ENCODE peak calls at places on chromosomes 1 and 21, in seven cellular contexts. One of them, this sample, is unnamed.

GRCh38 chr1:206734499-206735142 is 36.0 kb upstream of the IL19 start:
- DNase-seq in IMR-90: peak; percentile 37
- DNase-seq in H9: peak; percentile 70
- DNase-seq in mesendoderm: peak; percentile 54
- DNase-seq in H1: no peak
- DNase-seq in mesenchymal stem cell: peak; percentile 54
- DNase-seq in trophoblast cell: peak; percentile 61
- DNase-seq in this sample: peak; percentile 45

GRCh38 chr1:177927021-177927596 is 42.7 kb downstream of the SEC16B start:
- DNase-seq in mesendoderm: no peak
- DNase-seq in trophoblast cell: peak; percentile 18
- DNase-seq in IMR-90: peak; percentile 97
- DNase-seq in mesenchymal stem cell: peak; percentile 71
- DNase-seq in H1: no peak
- DNase-seq in H9: no peak
- DNase-seq in this sample: no peak

GRCh38 chr1:192936313-192937018 is 122.7 kb downstream of the UCHL5 start:
- DNase-seq in trophoblast cell: peak; percentile 18
- DNase-seq in mesendoderm: no peak
- DNase-seq in H9: no peak
- DNase-seq in mesenchymal stem cell: no peak
- DNase-seq in IMR-90: no peak
- DNase-seq in H1: no peak
- DNase-seq in this sample: no peak

GRCh38 chr1:160954158-160955104 is at the start of gene ITLN2:
- DNase-seq in IMR-90: peak; percentile 14
- DNase-seq in mesendoderm: peak; percentile 90
- DNase-seq in H1: no peak
- DNase-seq in mesenchymal stem cell: peak; percentile 49
- DNase-seq in H9: peak; percentile 86
- DNase-seq in trophoblast cell: peak; percentile 61
- DNase-seq in this sample: peak; percentile 48

GRCh38 chr21:45948576-45949141 is 32.9 kb upstream of the COL6A1 start:
- DNase-seq in mesendoderm: peak; percentile 52
- DNase-seq in H1: no peak
- DNase-seq in IMR-90: no peak
- DNase-seq in mesenchymal stem cell: no peak
- DNase-seq in H9: no peak
- DNase-seq in trophoblast cell: no peak
- DNase-seq in this sample: no peak

GRCh38 chr21:35259452-35259851 is 210.3 kb upstream of the RUNX1 start:
- DNase-seq in H1: no peak
- DNase-seq in IMR-90: no peak
- DNase-seq in trophoblast cell: no peak
- DNase-seq in mesendoderm: peak; percentile 15
- DNase-seq in H9: no peak
- DNase-seq in mesenchymal stem cell: no peak
- DNase-seq in this sample: no peak

GRCh38 chr1:241706967-241707366 is 54.9 kb downstream of the WDR64 start:
- DNase-seq in trophoblast cell: peak; percentile 94
- DNase-seq in H1: no peak
- DNase-seq in IMR-90: no peak
- DNase-seq in mesenchymal stem cell: peak; percentile 6
- DNase-seq in mesendoderm: no peak
- DNase-seq in H9: no peak
- DNase-seq in this sample: no peak

GRCh38 chr1:145884675-145885074 is 991 bp downstream of the ANKRD35 start:
- DNase-seq in trophoblast cell: no peak
- DNase-seq in IMR-90: peak; percentile 65
- DNase-seq in mesenchymal stem cell: no peak
- DNase-seq in mesendoderm: no peak
- DNase-seq in H9: no peak
- DNase-seq in H1: no peak
- DNase-seq in this sample: no peak

GRCh38 chr1:196538473-196538872 is 69.8 kb downstream of the KCNT2 start:
- DNase-seq in mesenchymal stem cell: no peak
- DNase-seq in H9: no peak
- DNase-seq in IMR-90: no peak
- DNase-seq in trophoblast cell: no peak
- DNase-seq in H1: no peak
- DNase-seq in mesendoderm: peak; percentile 65
- DNase-seq in this sample: no peak

GRCh38 chr1:166902279-166902678 is 26.2 kb upstream of the TADA1 start:
- DNase-seq in mesenchymal stem cell: peak; percentile 35
- DNase-seq in mesendoderm: peak; percentile 50
- DNase-seq in H9: no peak
- DNase-seq in trophoblast cell: peak; percentile 41
- DNase-seq in IMR-90: peak; percentile 38
- DNase-seq in H1: no peak
- DNase-seq in this sample: no peak

GRCh38 chr1:59856725-59857338 is 42.1 kb downstream of the HOOK1 start:
- DNase-seq in H9: no peak
- DNase-seq in H1: no peak
- DNase-seq in IMR-90: no peak
- DNase-seq in mesenchymal stem cell: no peak
- DNase-seq in trophoblast cell: no peak
- DNase-seq in mesendoderm: peak; percentile 13
- DNase-seq in this sample: no peak

GRCh38 chr1:168582690-168583325 is 6.4 kb downstream of the XCL1 start:
- DNase-seq in H9: no peak
- DNase-seq in H1: no peak
- DNase-seq in mesendoderm: peak; percentile 26
- DNase-seq in mesenchymal stem cell: no peak
- DNase-seq in IMR-90: peak; percentile 8
- DNase-seq in trophoblast cell: peak; percentile 14
- DNase-seq in this sample: no peak

GRCh38 chr1:101043776-101044175 is 18.2 kb upstream of the DPH5 start:
- DNase-seq in H1: no peak
- DNase-seq in H9: no peak
- DNase-seq in mesendoderm: peak; percentile 34
- DNase-seq in mesenchymal stem cell: peak; percentile 20
- DNase-seq in IMR-90: peak; percentile 70
- DNase-seq in trophoblast cell: no peak
- DNase-seq in this sample: no peak

GRCh38 chr1:224879404-224879803 is 50.1 kb upstream of the DNAH14 start:
- DNase-seq in trophoblast cell: peak; percentile 46
- DNase-seq in mesendoderm: no peak
- DNase-seq in mesenchymal stem cell: peak; percentile 58
- DNase-seq in IMR-90: peak; percentile 28
- DNase-seq in H1: no peak
- DNase-seq in H9: no peak
- DNase-seq in this sample: no peak

GRCh38 chr1:22457836-22458235 is 6.2 kb downstream of the ZBTB40 start:
- DNase-seq in mesenchymal stem cell: no peak
- DNase-seq in trophoblast cell: no peak
- DNase-seq in mesendoderm: no peak
- DNase-seq in IMR-90: no peak
- DNase-seq in H9: no peak
- DNase-seq in H1: no peak
- DNase-seq in this sample: no peak

GRCh38 chr1:89483010-89483756 is 41.4 kb upstream of the LRRC8B start:
- DNase-seq in H1: peak; percentile 3
- DNase-seq in mesendoderm: peak; percentile 83
- DNase-seq in mesenchymal stem cell: peak; percentile 75
- DNase-seq in IMR-90: peak; percentile 81
- DNase-seq in trophoblast cell: peak; percentile 93
- DNase-seq in H9: peak; percentile 56
- DNase-seq in this sample: peak; percentile 71

GRCh38 chr1:67952071-67952470 is 98.4 kb downstream of the DIRAS3 start:
- DNase-seq in mesenchymal stem cell: peak; percentile 22
- DNase-seq in H1: no peak
- DNase-seq in trophoblast cell: no peak
- DNase-seq in mesendoderm: no peak
- DNase-seq in IMR-90: peak; percentile 56
- DNase-seq in H9: no peak
- DNase-seq in this sample: no peak

GRCh38 chr21:28781602-28782274 is 210.9 kb downstream of the LTN1 start:
- DNase-seq in mesenchymal stem cell: peak; percentile 30
- DNase-seq in H9: no peak
- DNase-seq in mesendoderm: no peak
- DNase-seq in IMR-90: peak; percentile 51
- DNase-seq in H1: no peak
- DNase-seq in trophoblast cell: peak; percentile 48
- DNase-seq in this sample: no peak

GRCh38 chr1:164948101-164948500 is 389.1 kb downstream of the PBX1 start:
- DNase-seq in trophoblast cell: no peak
- DNase-seq in mesendoderm: no peak
- DNase-seq in H1: no peak
- DNase-seq in H9: no peak
- DNase-seq in mesenchymal stem cell: no peak
- DNase-seq in IMR-90: no peak
- DNase-seq in this sample: no peak

GRCh38 chr1:33460947-33461629 is 11.4 kb upstream of the ZSCAN20 start:
- DNase-seq in IMR-90: no peak
- DNase-seq in mesenchymal stem cell: no peak
- DNase-seq in trophoblast cell: peak; percentile 12
- DNase-seq in H1: no peak
- DNase-seq in H9: no peak
- DNase-seq in mesendoderm: no peak
- DNase-seq in this sample: no peak

GRCh38 chr1:94101613-94101940 is 19.4 kb downstream of the ABCA4 start:
- DNase-seq in mesenchymal stem cell: no peak
- DNase-seq in trophoblast cell: peak; percentile 98
- DNase-seq in H1: no peak
- DNase-seq in mesendoderm: no peak
- DNase-seq in IMR-90: peak; percentile 11
- DNase-seq in H9: no peak
- DNase-seq in this sample: no peak

GRCh38 chr1:101474039-101474665 is 237.3 kb downstream of the S1PR1 start:
- DNase-seq in trophoblast cell: peak; percentile 18
- DNase-seq in mesenchymal stem cell: peak; percentile 16
- DNase-seq in H9: no peak
- DNase-seq in IMR-90: no peak
- DNase-seq in mesendoderm: peak; percentile 70
- DNase-seq in H1: no peak
- DNase-seq in this sample: peak; percentile 27

GRCh38 chr1:54973205-54973921 is 7.1 kb upstream of the TMEM61 start:
- DNase-seq in trophoblast cell: peak; percentile 56
- DNase-seq in IMR-90: peak; percentile 21
- DNase-seq in H1: no peak
- DNase-seq in mesenchymal stem cell: peak; percentile 46
- DNase-seq in mesendoderm: peak; percentile 75
- DNase-seq in H9: peak; percentile 69
- DNase-seq in this sample: peak; percentile 57

DNA sequence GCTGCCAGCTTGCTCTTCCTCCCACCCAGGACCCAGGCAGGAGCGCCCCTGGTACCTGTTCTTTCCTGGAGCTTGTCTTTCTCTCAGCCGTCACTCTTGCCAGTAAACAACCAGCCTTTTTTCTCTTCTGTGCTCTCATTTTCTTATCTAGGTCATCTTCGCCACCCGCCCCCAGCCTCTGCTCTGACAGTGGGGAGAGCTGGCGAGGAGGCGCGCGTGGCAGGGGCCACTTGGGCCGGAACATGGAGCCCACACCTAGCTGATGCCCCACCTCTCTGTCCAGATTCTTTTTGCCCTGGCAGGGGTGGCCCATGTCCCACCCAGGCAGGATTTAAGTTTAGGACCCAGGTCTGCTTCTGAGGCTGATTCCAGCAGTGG is 32.3 kb downstream of the PROK1 start:
- DNase-seq in trophoblast cell: no peak
- DNase-seq in mesenchymal stem cell: no peak
- DNase-seq in H1: no peak
- DNase-seq in H9: no peak
- DNase-seq in IMR-90: no peak
- DNase-seq in mesendoderm: no peak
- DNase-seq in this sample: no peak
- H2BK120ac ChIP-seq in trophoblast cell: no peak overlapping the region
- H2BK120ac ChIP-seq in mesenchymal stem cell: no peak overlapping the region
- H2BK120ac ChIP-seq in H1: no peak overlapping the region
- H2BK120ac ChIP-seq in H9: no peak overlapping the region
- H2BK120ac ChIP-seq in IMR-90: no peak overlapping the region
- H2BK120ac ChIP-seq in mesendoderm: no peak overlapping the region
- H2BK120ac ChIP-seq in this sample: no peak overlapping the region

GRCh38 chr1:36571106-36571505 is 88.4 kb upstream of the CSF3R start:
- DNase-seq in H1: no peak
- DNase-seq in trophoblast cell: no peak
- DNase-seq in H9: no peak
- DNase-seq in mesendoderm: no peak
- DNase-seq in mesenchymal stem cell: no peak
- DNase-seq in IMR-90: no peak
- DNase-seq in this sample: no peak
- H2AK5ac ChIP-seq in H1: no peak overlapping the region
- H2AK5ac ChIP-seq in trophoblast cell: no peak overlapping the region
- H2AK5ac ChIP-seq in H9: no peak overlapping the region
- H2AK5ac ChIP-seq in mesendoderm: no peak overlapping the region
- H2AK5ac ChIP-seq in mesenchymal stem cell: no peak overlapping the region
- H2AK5ac ChIP-seq in IMR-90: no peak overlapping the region
- H2AK5ac ChIP-seq in this sample: no peak overlapping the region

GRCh38 chr1:9279172-9279840 is 13.4 kb upstream of the SPSB1 start:
- DNase-seq in H9: no peak
- DNase-seq in mesendoderm: no peak
- DNase-seq in H1: no peak
- DNase-seq in IMR-90: peak; percentile 55
- DNase-seq in trophoblast cell: peak; percentile 52
- DNase-seq in mesenchymal stem cell: no peak
- DNase-seq in this sample: no peak
- H3K9ac ChIP-seq in H9: no peak overlapping the region
- H3K9ac ChIP-seq in mesendoderm: no peak overlapping the region
- H3K9ac ChIP-seq in H1: no peak overlapping the region
- H3K9ac ChIP-seq in IMR-90: no peak overlapping the region
- H3K9ac ChIP-seq in trophoblast cell: no peak overlapping the region
- H3K9ac ChIP-seq in mesenchymal stem cell: peak overlapping the region; percentile 47
- H3K9ac ChIP-seq in this sample: no peak overlapping the region

GRCh38 chr1:159884296-159884695 is 15.7 kb downstream of the CFAP45 start:
- DNase-seq in H1: no peak
- DNase-seq in mesendoderm: no peak
- DNase-seq in IMR-90: no peak
- DNase-seq in trophoblast cell: no peak
- DNase-seq in mesenchymal stem cell: no peak
- DNase-seq in H9: no peak
- DNase-seq in this sample: no peak

GRCh38 chr1:159891275-159892157 is 8.4 kb downstream of the CFAP45 start:
- DNase-seq in mesenchymal stem cell: peak; percentile 90
- DNase-seq in IMR-90: peak; percentile 91
- DNase-seq in H9: peak; percentile 87
- DNase-seq in mesendoderm: peak; percentile 90
- DNase-seq in trophoblast cell: peak; percentile 90
- DNase-seq in H1: peak; percentile 66
- DNase-seq in this sample: peak; percentile 48

GRCh38 chr1:159892944-159893343 is 7.0 kb downstream of the CFAP45 start:
- DNase-seq in H9: peak; percentile 61
- DNase-seq in IMR-90: no peak
- DNase-seq in mesenchymal stem cell: no peak
- DNase-seq in H1: no peak
- DNase-seq in trophoblast cell: peak; percentile 53
- DNase-seq in mesendoderm: peak; percentile 85
- DNase-seq in this sample: no peak

GRCh38 chr1:159889202-159889601 is 10.8 kb downstream of the CFAP45 start:
- DNase-seq in H9: no peak
- DNase-seq in IMR-90: no peak
- DNase-seq in mesenchymal stem cell: no peak
- DNase-seq in trophoblast cell: no peak
- DNase-seq in mesendoderm: no peak
- DNase-seq in H1: no peak
- DNase-seq in this sample: no peak

DNA sequence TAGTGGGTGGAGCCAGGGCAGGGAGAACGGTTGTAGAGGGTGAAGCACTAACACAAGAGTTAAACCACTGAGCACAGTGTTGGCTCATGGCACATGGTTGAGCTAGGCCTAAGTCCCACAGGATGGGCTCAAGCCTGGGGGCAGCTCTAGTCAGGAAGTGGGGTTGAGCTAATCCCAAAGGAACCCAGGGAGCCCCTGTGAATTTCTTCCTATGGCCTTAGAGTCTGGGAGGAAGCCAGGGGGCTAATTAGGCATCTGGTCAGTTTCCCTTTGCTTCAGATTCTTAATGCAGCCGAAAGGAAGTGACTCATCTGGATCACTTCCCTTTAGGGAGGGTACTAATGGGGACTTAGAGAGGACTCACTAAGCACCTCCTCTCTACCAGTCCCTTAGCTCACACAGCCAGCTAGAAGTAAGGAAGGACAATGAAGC is 10.1 kb downstream of the CFAP45 start:
- DNase-seq in IMR-90: peak; percentile 96
- DNase-seq in mesenchymal stem cell: peak; percentile 94
- DNase-seq in mesendoderm: peak; percentile 91
- DNase-seq in trophoblast cell: no peak
- DNase-seq in H1: no peak
- DNase-seq in H9: no peak
- DNase-seq in this sample: peak; percentile 14
- H2BK120ac ChIP-seq in IMR-90: peak overlapping the region; percentile 100
- H2BK120ac ChIP-seq in mesenchymal stem cell: peak overlapping the region; percentile 86
- H2BK120ac ChIP-seq in mesendoderm: no peak overlapping the region
- H2BK120ac ChIP-seq in trophoblast cell: peak overlapping the region; percentile 61
- H2BK120ac ChIP-seq in H1: no peak overlapping the region
- H2BK120ac ChIP-seq in H9: no peak overlapping the region
- H2BK120ac ChIP-seq in this sample: no peak overlapping the region